ENCODE peak calls at places on chromosomes 3 and 15, in four cellular contexts. One of them, this sample, is unnamed.

GRCh38 chr15:100994597-100995446 is 75.7 kb downstream of the LRRK1 start:
- DNase-seq in fibroblast of lung: no peak
- DNase-seq in left lung: peak
- DNase-seq in cardiac fibroblast: no peak
- DNase-seq in this sample: no peak

GRCh38 chr15:47708595-47708994 is 8.7 kb upstream of the SEMA6D start:
- DNase-seq in left lung: no peak
- DNase-seq in fibroblast of lung: no peak
- DNase-seq in cardiac fibroblast: no peak
- DNase-seq in this sample: no peak

GRCh38 chr3:168416446-168416845 is 320.7 kb upstream of the GOLIM4 start:
- DNase-seq in fibroblast of lung: no peak
- DNase-seq in left lung: no peak
- DNase-seq in cardiac fibroblast: no peak
- DNase-seq in this sample: no peak

GRCh38 chr3:197024881-197025735 is 4.5 kb downstream of the MELTF start:
- DNase-seq in left lung: no peak
- DNase-seq in fibroblast of lung: no peak
- DNase-seq in cardiac fibroblast: no peak
- DNase-seq in this sample: no peak

GRCh38 chr3:14472471-14473351 is 67.4 kb downstream of the GRIP2 start:
- DNase-seq in cardiac fibroblast: peak
- DNase-seq in fibroblast of lung: peak
- DNase-seq in left lung: peak
- DNase-seq in this sample: no peak

GRCh38 chr3:123158899-123159390 is 42.8 kb upstream of the SEC22A start:
- DNase-seq in cardiac fibroblast: no peak
- DNase-seq in left lung: no peak
- DNase-seq in fibroblast of lung: no peak
- DNase-seq in this sample: no peak

GRCh38 chr3:35849963-35850362 is 210.6 kb downstream of the ARPP21 start:
- DNase-seq in left lung: no peak
- DNase-seq in cardiac fibroblast: no peak
- DNase-seq in fibroblast of lung: no peak
- DNase-seq in this sample: no peak

GRCh38 chr3:150049317-150049716 is 78.6 kb upstream of the PFN2 start:
- DNase-seq in left lung: no peak
- DNase-seq in cardiac fibroblast: no peak
- DNase-seq in fibroblast of lung: peak
- DNase-seq in this sample: no peak

GRCh38 chr3:98980915-98981596 is 79.6 kb upstream of the DCBLD2 start:
- DNase-seq in fibroblast of lung: peak
- DNase-seq in left lung: no peak
- DNase-seq in cardiac fibroblast: no peak
- DNase-seq in this sample: no peak

GRCh38 chr3:172648736-172649135 is 62.1 kb downstream of the NCEH1 start:
- DNase-seq in cardiac fibroblast: peak
- DNase-seq in left lung: no peak
- DNase-seq in fibroblast of lung: peak
- DNase-seq in this sample: peak

GRCh38 chr3:46926039-46926438 is 48.5 kb downstream of the PTH1R start:
- DNase-seq in cardiac fibroblast: peak
- DNase-seq in fibroblast of lung: peak
- DNase-seq in left lung: peak
- DNase-seq in this sample: peak

GRCh38 chr15:100311829-100312228 is 29.9 kb downstream of the ADAMTS17 start:
- DNase-seq in left lung: no peak
- DNase-seq in fibroblast of lung: no peak
- DNase-seq in cardiac fibroblast: no peak
- DNase-seq in this sample: no peak

DNA sequence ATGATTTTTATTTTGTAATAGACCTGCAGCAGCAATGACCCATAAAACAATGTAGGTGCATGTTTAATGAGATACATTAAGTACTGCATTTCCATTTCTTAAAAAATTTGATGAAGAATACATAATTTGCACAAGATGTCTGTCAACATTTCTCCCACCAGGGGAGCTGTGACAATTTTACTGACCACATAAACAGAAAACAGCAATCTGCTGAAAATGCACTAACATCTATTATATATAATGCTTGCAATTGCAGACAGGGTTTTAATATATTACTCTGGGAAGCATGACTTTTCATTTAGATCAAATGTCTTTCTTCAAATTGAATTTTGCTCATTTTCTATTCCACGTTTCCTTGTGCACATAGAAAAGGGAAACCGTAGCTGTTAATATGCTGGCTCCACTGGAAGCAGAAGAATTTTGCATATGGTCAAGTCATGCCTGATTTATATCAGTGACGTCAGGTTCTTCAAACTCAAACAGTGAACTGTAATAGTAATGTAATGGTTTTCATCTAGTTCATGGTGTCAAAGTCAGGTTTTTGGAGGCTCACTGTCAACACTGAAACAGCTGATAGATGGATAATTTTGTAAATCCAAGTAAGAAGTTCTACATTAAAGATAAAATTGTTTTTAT is 79.8 kb upstream of the IGF1R start:
- DNase-seq in left lung: no peak
- DNase-seq in cardiac fibroblast: peak
- DNase-seq in fibroblast of lung: no peak
- DNase-seq in this sample: no peak
- TF ChIP-seq CTCF in left lung: no peak
- TF ChIP-seq CTCF in cardiac fibroblast: peak
- TF ChIP-seq CTCF in fibroblast of lung: peak
- TF ChIP-seq CTCF in this sample: peak

GRCh38 chr15:52344592-52344991 is 49.0 kb upstream of the MYO5C start:
- DNase-seq in cardiac fibroblast: no peak
- DNase-seq in fibroblast of lung: no peak
- DNase-seq in left lung: no peak
- DNase-seq in this sample: no peak
- TF ChIP-seq CTCF in cardiac fibroblast: no peak
- TF ChIP-seq CTCF in fibroblast of lung: no peak
- TF ChIP-seq CTCF in left lung: no peak
- TF ChIP-seq CTCF in this sample: no peak

GRCh38 chr3:50321146-50321843 is 1.2 kb downstream of the HYAL2 start:
- DNase-seq in fibroblast of lung: peak
- DNase-seq in cardiac fibroblast: peak
- DNase-seq in left lung: peak
- DNase-seq in this sample: peak

GRCh38 chr3:50323092-50323600 is 601 bp upstream of the HYAL2 start:
- DNase-seq in cardiac fibroblast: peak
- DNase-seq in left lung: no peak
- DNase-seq in fibroblast of lung: no peak
- DNase-seq in this sample: no peak

GRCh38 chr3:50322386-50323091 is at the start of gene HYAL2:
- DNase-seq in cardiac fibroblast: peak
- DNase-seq in fibroblast of lung: no peak
- DNase-seq in left lung: peak
- DNase-seq in this sample: no peak

GRCh38 chr3:50320853-50321145 is 1.7 kb downstream of the HYAL2 start:
- DNase-seq in left lung: no peak
- DNase-seq in cardiac fibroblast: no peak
- DNase-seq in fibroblast of lung: no peak
- DNase-seq in this sample: no peak

GRCh38 chr3:50321844-50322385 is 630 bp downstream of the HYAL2 start:
- DNase-seq in left lung: no peak
- DNase-seq in cardiac fibroblast: no peak
- DNase-seq in fibroblast of lung: no peak
- DNase-seq in this sample: no peak
- TF ChIP-seq CTCF in left lung: peak
- TF ChIP-seq CTCF in cardiac fibroblast: peak
- TF ChIP-seq CTCF in fibroblast of lung: peak
- TF ChIP-seq CTCF in this sample: peak

GRCh38 chr15:45660231-45660979 is 25.6 kb downstream of the SQOR start:
- DNase-seq in cardiac fibroblast: peak
- DNase-seq in fibroblast of lung: no peak
- DNase-seq in left lung: no peak
- DNase-seq in this sample: no peak
- TF ChIP-seq CTCF in cardiac fibroblast: no peak
- TF ChIP-seq CTCF in fibroblast of lung: peak
- TF ChIP-seq CTCF in left lung: no peak
- TF ChIP-seq CTCF in this sample: no peak

GRCh38 chr15:90562669-90563068 is 32.9 kb downstream of the CRTC3 start:
- DNase-seq in cardiac fibroblast: no peak
- DNase-seq in fibroblast of lung: no peak
- DNase-seq in left lung: no peak
- DNase-seq in this sample: no peak

GRCh38 chr15:90563460-90563859 is 33.7 kb downstream of the CRTC3 start:
- DNase-seq in fibroblast of lung: no peak
- DNase-seq in cardiac fibroblast: no peak
- DNase-seq in left lung: no peak
- DNase-seq in this sample: no peak

GRCh38 chr15:90560229-90560771 is 30.6 kb downstream of the CRTC3 start:
- DNase-seq in cardiac fibroblast: peak
- DNase-seq in left lung: no peak
- DNase-seq in fibroblast of lung: peak
- DNase-seq in this sample: no peak

GRCh38 chr15:90559119-90559518 is 29.4 kb downstream of the CRTC3 start:
- DNase-seq in fibroblast of lung: no peak
- DNase-seq in cardiac fibroblast: no peak
- DNase-seq in left lung: no peak
- DNase-seq in this sample: no peak

GRCh38 chr15:90561344-90562244 is 31.9 kb downstream of the CRTC3 start:
- DNase-seq in fibroblast of lung: no peak
- DNase-seq in cardiac fibroblast: peak
- DNase-seq in left lung: no peak
- DNase-seq in this sample: no peak
- TF ChIP-seq CTCF in fibroblast of lung: no peak
- TF ChIP-seq CTCF in cardiac fibroblast: no peak
- TF ChIP-seq CTCF in left lung: no peak
- TF ChIP-seq CTCF in this sample: no peak